ENCODE peak calls at places on chromosomes 3 and 15, in nine cellular contexts. J is upper lobe of right lung, Q is kidney, I is A549, F is testis, Y is Peyer's patch, W is tibial nerve, G is endothelial cell of umbilical vein, D is substantia nigra. X is an unnamed sample.

GRCh38 chr3:61595826-61596225 is 34.5 kb downstream of the PTPRG start:
- DNase-seq in I (no peak), W (no peak), D (no peak), G (no peak), F (no peak), Y (no peak), J (no peak), Q (no peak), X (no peak)

GRCh38 chr15:75089781-75090734 is 66.7 kb downstream of the PPCDC start:
- DNase-seq in Y (no peak), F (no peak), Q (peak; percentile 63), D (no peak), W (no peak), G (peak; percentile 93), I (no peak), J (no peak), X (no peak)

GRCh38 chr15:85514413-85514812 is 134.0 kb downstream of the AKAP13 start:
- DNase-seq in F (no peak), Q (no peak), J (no peak), G (no peak), W (no peak), D (no peak), Y (no peak), I (no peak), X (no peak)

GRCh38 chr3:181313379-181313778 is 323.8 kb upstream of the DNAJC19 start:
- DNase-seq in J (no peak), Y (no peak), F (no peak), Q (no peak), D (no peak), G (no peak), I (no peak), W (no peak), X (no peak)

GRCh38 chr3:58198362-58198761 is 12.4 kb downstream of the DNASE1L3 start:
- DNase-seq in I (no peak), W (no peak), F (no peak), G (no peak), D (no peak), Q (no peak), Y (no peak), J (no peak), X (no peak)

GRCh38 chr15:79644091-79644490 is 212.0 kb downstream of the MINAR1 start:
- DNase-seq in F (no peak), D (no peak), J (no peak), W (no peak), G (peak; percentile 93), Y (no peak), Q (no peak), I (peak; percentile 57), X (no peak)

GRCh38 chr3:109559389-109559788 is 222.0 kb upstream of the DPPA4 start:
- DNase-seq in D (no peak), Y (no peak), G (no peak), W (no peak), F (no peak), I (no peak), J (no peak), Q (no peak), X (no peak)

GRCh38 chr15:74626752-74627692 is 11.4 kb downstream of the CLK3 start:
- DNase-seq in Y (peak; percentile 46), D (no peak), J (no peak), G (no peak), I (no peak), W (no peak), F (no peak), Q (no peak), X (no peak)

GRCh38 chr15:32657198-32657886 is 15.8 kb downstream of the SCG5 start:
- DNase-seq in W (no peak), D (no peak), I (no peak), Y (no peak), G (no peak), F (no peak), Q (no peak), J (no peak), X (no peak)

GRCh38 chr3:183229177-183229576 is 23.9 kb upstream of the B3GNT5 start:
- DNase-seq in J (no peak), G (no peak), W (no peak), Q (no peak), Y (no peak), D (no peak), I (no peak), F (no peak), X (no peak)

GRCh38 chr3:184937611-184938010 is 125.6 kb downstream of the VPS8 start:
- DNase-seq in Y (no peak), W (no peak), G (no peak), Q (no peak), F (no peak), J (no peak), I (no peak), D (no peak), X (no peak)

GRCh38 chr3:16088496-16088895 is 86.0 kb upstream of the GALNT15 start:
- DNase-seq in W (no peak), D (no peak), Q (no peak), G (no peak), Y (no peak), I (no peak), J (no peak), F (no peak), X (no peak)

GRCh38 chr15:49622561-49622960 is 1.7 kb downstream of the DTWD1 start:
- DNase-seq in Q (no peak), I (peak; percentile 3), W (no peak), G (no peak), F (no peak), D (no peak), Y (no peak), J (no peak), X (no peak)

GRCh38 chr3:56987238-56987932 is 73.1 kb upstream of the SPATA12 start:
- DNase-seq in G (peak; percentile 31), J (no peak), Q (no peak), Y (no peak), D (no peak), W (no peak), I (no peak), F (no peak), X (no peak)

GRCh38 chr3:129602730-129603560 is 3.5 kb downstream of the PLXND1 start:
- DNase-seq in Q (peak; percentile 94), W (peak; percentile 75), J (peak; percentile 82), F (peak; percentile 77), D (no peak), G (peak; percentile 96), I (peak; percentile 81), Y (peak; percentile 68), X (no peak)

GRCh38 chr3:105364113-105364512 is 2.6 kb upstream of the ALCAM start:
- DNase-seq in W (no peak), Y (no peak), I (no peak), G (peak; percentile 21), J (no peak), D (no peak), Q (no peak), F (no peak), X (no peak)

GRCh38 chr15:77636209-77636608 is 3.5 kb upstream of the LINGO1 start:
- DNase-seq in I (no peak), G (no peak), Q (no peak), J (no peak), Y (no peak), W (no peak), F (no peak), D (no peak), X (no peak)

GRCh38 chr15:77634266-77634962 is 1.7 kb upstream of the LINGO1 start:
- DNase-seq in F (peak; percentile 88), D (no peak), Y (peak; percentile 85), Q (peak; percentile 72), W (peak; percentile 45), I (peak; percentile 84), G (peak; percentile 48), J (peak; percentile 79), X (no peak)

GRCh38 chr15:77640615-77641014 is 7.9 kb upstream of the LINGO1 start:
- DNase-seq in G (no peak), Y (no peak), Q (no peak), J (no peak), F (no peak), W (no peak), I (no peak), D (no peak), X (no peak)

GRCh38 chr15:77639431-77639830 is 6.7 kb upstream of the LINGO1 start:
- DNase-seq in G (no peak), J (no peak), I (no peak), W (no peak), Y (no peak), F (no peak), D (no peak), Q (no peak), X (no peak)

GRCh38 chr15:77637851-77638402 is 5.2 kb upstream of the LINGO1 start:
- DNase-seq in D (no peak), Q (no peak), W (no peak), J (no peak), G (no peak), Y (no peak), F (no peak), I (no peak), X (no peak)
- H3K27ac ChIP-seq in D (no peak overlapping the region), Q (no peak overlapping the region), W (no peak overlapping the region), J (no peak overlapping the region), G (no peak overlapping the region), Y (no peak overlapping the region), F (no peak overlapping the region), I (no peak overlapping the region), X (no peak overlapping the region)

GRCh38 chr3:108298056-108298455 is 1.7 kb downstream of the HHLA2 start:
- DNase-seq in Q (no peak), W (no peak), D (no peak), J (no peak), Y (no peak), G (no peak), I (no peak), F (no peak), X (no peak)
- H3K27ac ChIP-seq in Q (peak overlapping the region; percentile 45), W (no peak overlapping the region), D (no peak overlapping the region), J (peak overlapping the region; percentile 43), Y (peak overlapping the region; percentile 82), G (no peak overlapping the region), I (no peak overlapping the region), F (no peak overlapping the region), X (no peak overlapping the region)

DNA sequence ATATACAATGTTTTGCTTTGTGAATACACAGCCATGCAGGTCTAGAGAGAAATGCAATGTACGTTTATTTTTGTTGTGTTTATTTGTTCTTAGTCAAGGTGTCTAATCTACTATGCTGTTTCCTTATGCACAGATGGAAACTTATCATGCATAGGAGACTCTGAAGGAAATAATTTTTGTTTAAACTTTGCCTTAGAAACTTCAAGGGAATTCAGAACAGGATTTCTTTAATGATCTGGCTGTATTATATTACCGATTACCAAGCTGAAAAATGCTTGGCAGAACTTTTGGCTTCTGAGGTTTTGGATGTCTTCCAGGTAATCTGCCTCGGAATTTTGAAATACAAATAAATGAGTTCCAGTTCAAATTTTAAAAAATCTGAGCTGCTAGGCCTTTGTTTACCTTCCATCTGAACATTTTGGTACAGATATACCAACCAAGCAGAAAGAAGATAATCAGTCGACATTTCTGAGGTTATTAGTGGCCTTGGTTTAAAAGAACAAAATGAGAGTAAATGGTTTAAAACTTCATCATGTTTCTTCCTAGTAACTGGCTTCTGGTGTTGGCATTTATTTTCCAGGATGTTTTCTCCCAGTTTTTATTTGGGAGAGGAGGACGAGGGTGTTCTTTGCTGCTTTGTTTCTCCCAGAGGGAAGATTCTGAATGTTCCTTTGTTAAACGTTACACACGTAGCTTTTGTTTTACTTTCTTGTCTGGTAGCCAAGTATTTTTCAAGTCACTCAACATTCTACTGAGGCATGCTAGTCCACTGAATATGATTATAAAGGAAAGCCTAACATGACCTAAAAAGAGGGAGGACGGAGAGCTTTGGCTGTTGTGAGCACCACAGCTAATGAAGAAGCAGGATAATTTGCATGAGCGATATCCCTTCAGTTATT is 421.8 kb upstream of the TBL1XR1 start:
- DNase-seq in W (no peak), Y (no peak), G (peak; percentile 71), D (no peak), Q (no peak), F (no peak), I (no peak), J (no peak), X (no peak)
- H3K27ac ChIP-seq in W (peak overlapping the region; percentile 12), Y (peak overlapping the region; percentile 33), G (no peak overlapping the region), D (peak overlapping the region; percentile 56), Q (peak overlapping the region; percentile 9), F (peak overlapping the region; percentile 83), I (peak overlapping the region; percentile 75), J (peak overlapping the region; percentile 33), X (peak overlapping the region; percentile 92)

GRCh38 chr3:171835613-171836012 is 7.5 kb upstream of the TMEM212 start:
- DNase-seq in W (no peak), Y (no peak), J (no peak), F (no peak), G (no peak), D (no peak), I (no peak), Q (no peak), X (no peak)
- H3K27ac ChIP-seq in W (no peak overlapping the region), Y (no peak overlapping the region), J (no peak overlapping the region), F (no peak overlapping the region), G (no peak overlapping the region), D (no peak overlapping the region), I (peak overlapping the region; percentile 76), Q (no peak overlapping the region), X (no peak overlapping the region)